ENCODE peak calls at places on chromosomes 2 and 18, in eight cellular contexts. One of them, this sample, is unnamed.

GRCh38 chr2:43333656-43334144 is 107.3 kb upstream of the ZFP36L2 start:
- DNase-seq in stromal cell of bone marrow: peak
- DNase-seq in heart left ventricle: peak
- DNase-seq in NCI-H1930: no peak
- DNase-seq in NCI-H460: no peak
- DNase-seq in T-helper 1 cell: no peak
- DNase-seq in hypothalamus: no peak
- DNase-seq in A549: no peak
- DNase-seq in this sample: no peak

GRCh38 chr2:10032746-10033105 is 10.6 kb upstream of the KLF11 start:
- DNase-seq in stromal cell of bone marrow: no peak
- DNase-seq in NCI-H1930: no peak
- DNase-seq in hypothalamus: no peak
- DNase-seq in heart left ventricle: no peak
- DNase-seq in NCI-H460: no peak
- DNase-seq in T-helper 1 cell: no peak
- DNase-seq in A549: no peak
- DNase-seq in this sample: no peak

GRCh38 chr2:76160683-76161082 is 450.0 kb upstream of the GCFC2 start:
- DNase-seq in heart left ventricle: no peak
- DNase-seq in NCI-H1930: no peak
- DNase-seq in hypothalamus: no peak
- DNase-seq in NCI-H460: no peak
- DNase-seq in stromal cell of bone marrow: no peak
- DNase-seq in A549: no peak
- DNase-seq in T-helper 1 cell: no peak
- DNase-seq in this sample: no peak

GRCh38 chr2:37914340-37914739 is 10.7 kb upstream of the RMDN2 start:
- DNase-seq in A549: no peak
- DNase-seq in NCI-H460: no peak
- DNase-seq in NCI-H1930: no peak
- DNase-seq in stromal cell of bone marrow: no peak
- DNase-seq in T-helper 1 cell: no peak
- DNase-seq in heart left ventricle: no peak
- DNase-seq in hypothalamus: no peak
- DNase-seq in this sample: no peak

GRCh38 chr2:85255813-85256581 is 71.8 kb downstream of the TGOLN2 start:
- DNase-seq in A549: no peak
- DNase-seq in stromal cell of bone marrow: no peak
- DNase-seq in hypothalamus: no peak
- DNase-seq in heart left ventricle: no peak
- DNase-seq in NCI-H1930: no peak
- DNase-seq in T-helper 1 cell: no peak
- DNase-seq in NCI-H460: no peak
- DNase-seq in this sample: no peak

GRCh38 chr18:68676913-68677312 is 38.0 kb downstream of the TMX3 start:
- DNase-seq in stromal cell of bone marrow: no peak
- DNase-seq in hypothalamus: no peak
- DNase-seq in A549: no peak
- DNase-seq in NCI-H460: peak
- DNase-seq in NCI-H1930: no peak
- DNase-seq in heart left ventricle: no peak
- DNase-seq in T-helper 1 cell: no peak
- DNase-seq in this sample: no peak

GRCh38 chr2:48165066-48165753 is 258.9 kb upstream of the FBXO11 start:
- DNase-seq in stromal cell of bone marrow: no peak
- DNase-seq in heart left ventricle: no peak
- DNase-seq in NCI-H460: no peak
- DNase-seq in hypothalamus: no peak
- DNase-seq in T-helper 1 cell: no peak
- DNase-seq in NCI-H1930: no peak
- DNase-seq in A549: no peak
- DNase-seq in this sample: no peak

GRCh38 chr18:31199190-31199769 is 36.6 kb upstream of the DSC1 start:
- DNase-seq in A549: peak
- DNase-seq in T-helper 1 cell: no peak
- DNase-seq in stromal cell of bone marrow: no peak
- DNase-seq in hypothalamus: no peak
- DNase-seq in NCI-H1930: no peak
- DNase-seq in NCI-H460: peak
- DNase-seq in heart left ventricle: no peak
- DNase-seq in this sample: no peak

GRCh38 chr18:21085579-21086161 is 25.9 kb downstream of the ROCK1 start:
- DNase-seq in T-helper 1 cell: no peak
- DNase-seq in hypothalamus: no peak
- DNase-seq in NCI-H460: no peak
- DNase-seq in stromal cell of bone marrow: peak
- DNase-seq in A549: no peak
- DNase-seq in NCI-H1930: no peak
- DNase-seq in heart left ventricle: no peak
- DNase-seq in this sample: no peak

GRCh38 chr18:74468547-74469014 is 11.5 kb upstream of the DIPK1C start:
- DNase-seq in heart left ventricle: no peak
- DNase-seq in NCI-H1930: no peak
- DNase-seq in hypothalamus: no peak
- DNase-seq in NCI-H460: no peak
- DNase-seq in A549: no peak
- DNase-seq in T-helper 1 cell: no peak
- DNase-seq in stromal cell of bone marrow: no peak
- DNase-seq in this sample: no peak

GRCh38 chr2:222318026-222318711 is 19.4 kb upstream of the PAX3 start:
- DNase-seq in heart left ventricle: no peak
- DNase-seq in T-helper 1 cell: no peak
- DNase-seq in stromal cell of bone marrow: peak
- DNase-seq in hypothalamus: no peak
- DNase-seq in NCI-H460: peak
- DNase-seq in A549: peak
- DNase-seq in NCI-H1930: peak
- DNase-seq in this sample: peak

GRCh38 chr2:72834561-72834960 is 8.7 kb upstream of the EXOC6B start:
- DNase-seq in NCI-H460: no peak
- DNase-seq in A549: no peak
- DNase-seq in heart left ventricle: no peak
- DNase-seq in T-helper 1 cell: no peak
- DNase-seq in stromal cell of bone marrow: no peak
- DNase-seq in hypothalamus: no peak
- DNase-seq in NCI-H1930: no peak
- DNase-seq in this sample: no peak

GRCh38 chr18:51399491-51400122 is 202.1 kb upstream of the MEX3C start:
- DNase-seq in NCI-H1930: no peak
- DNase-seq in NCI-H460: no peak
- DNase-seq in A549: no peak
- DNase-seq in T-helper 1 cell: no peak
- DNase-seq in heart left ventricle: no peak
- DNase-seq in hypothalamus: no peak
- DNase-seq in stromal cell of bone marrow: no peak
- DNase-seq in this sample: no peak

This sample was measured in smooth muscle cell of the brain vasculature.